ENCODE peak calls at places on chromosomes 13 and 19, in eight cellular contexts. F is brain microvascular endothelial cell, P is PC-9, Z is uterus, B is fibroblast of mammary gland, Y is dorsolateral prefrontal cortex, W is lower leg skin, M is BE2C. V is an unnamed sample.

GRCh38 chr19:3807131-3807480 is 20.9 kb upstream of the MATK start:
- DNase-seq in F (no peak), P (no peak), Z (no peak), B (no peak), Y (no peak), W (no peak), M (no peak), V (no peak)

GRCh38 chr19:18397242-18398202 is at the start of gene LRRC25:
- DNase-seq in F (no peak), P (no peak), Z (no peak), B (no peak), Y (no peak), W (no peak), M (peak), V (no peak)

GRCh38 chr13:113116871-113117271 is 5.7 kb upstream of the F10 start:
- DNase-seq in F (no peak), P (no peak), Z (no peak), B (no peak), Y (no peak), W (no peak), M (no peak), V (no peak)

GRCh38 chr19:17988161-17988560 is 19.8 kb upstream of the ARRDC2 start:
- DNase-seq in F (no peak), P (no peak), Z (no peak), B (no peak), Y (no peak), W (no peak), M (no peak), V (no peak)

GRCh38 chr13:85729296-85729695 is 69.9 kb downstream of the SLITRK6 start:
- DNase-seq in F (no peak), P (no peak), Z (no peak), B (no peak), Y (no peak), W (no peak), M (no peak), V (peak)

GRCh38 chr19:36939153-36939552 is 23.0 kb downstream of the ZNF568 start:
- DNase-seq in F (no peak), P (no peak), Z (no peak), B (peak), Y (no peak), W (no peak), M (no peak), V (no peak)

GRCh38 chr19:38653028-38653571 is 5.7 kb downstream of the ACTN4 start:
- DNase-seq in F (no peak), P (no peak), Z (no peak), B (peak), Y (no peak), W (no peak), M (no peak), V (peak)

GRCh38 chr13:67520886-67521285 is 290.8 kb upstream of the PCDH9 start:
- DNase-seq in F (no peak), P (no peak), Z (no peak), B (no peak), Y (no peak), W (no peak), M (no peak), V (no peak)

GRCh38 chr19:47550129-47550528 is 22.8 kb downstream of the ZNF541 start:
- DNase-seq in F (no peak), P (no peak), Z (no peak), B (no peak), Y (no peak), W (no peak), M (no peak), V (no peak)

GRCh38 chr19:7981199-7981598 is 24.2 kb downstream of the ELAVL1 start:
- DNase-seq in F (no peak), P (no peak), Z (no peak), B (no peak), Y (no peak), W (no peak), M (no peak), V (no peak)

GRCh38 chr19:55482128-55482961 is 2.6 kb upstream of the NAT14 start:
- DNase-seq in F (no peak), P (no peak), Z (no peak), B (no peak), Y (no peak), W (no peak), M (peak), V (no peak)

GRCh38 chr19:1449467-1450442 is at the start of gene APC2:
- DNase-seq in F (no peak), P (no peak), Z (no peak), B (no peak), Y (peak), W (no peak), M (peak), V (peak)

GRCh38 chr19:13914777-13915176 is 8.8 kb downstream of the CC2D1A start:
- DNase-seq in F (no peak), P (no peak), Z (no peak), B (no peak), Y (no peak), W (no peak), M (no peak), V (no peak)

GRCh38 chr13:33624253-33624652 is 193.7 kb upstream of the RFC3 start:
- DNase-seq in F (no peak), P (no peak), Z (no peak), B (no peak), Y (no peak), W (no peak), M (no peak), V (no peak)

GRCh38 chr19:36030264-36031148 is 2.2 kb downstream of the CLIP3 start:
- DNase-seq in F (no peak), P (no peak), Z (no peak), B (peak), Y (peak), W (no peak), M (no peak), V (no peak)

GRCh38 chr13:43270043-43270830 is 246.9 kb downstream of the DNAJC15 start:
- DNase-seq in F (no peak), P (peak), Z (no peak), B (no peak), Y (no peak), W (no peak), M (no peak), V (no peak)

GRCh38 chr13:52428295-52428694 is 22.1 kb downstream of the VPS36 start:
- DNase-seq in F (peak), P (peak), Z (no peak), B (no peak), Y (no peak), W (no peak), M (no peak), V (peak)

GRCh38 chr13:47831265-47831664 is 169.8 kb downstream of the SUCLA2 start:
- DNase-seq in F (no peak), P (no peak), Z (no peak), B (peak), Y (no peak), W (no peak), M (no peak), V (no peak)

GRCh38 chr13:50225188-50226155 is 210.2 kb downstream of the KCNRG start:
- DNase-seq in F (no peak), P (no peak), Z (no peak), B (peak), Y (no peak), W (no peak), M (no peak), V (no peak)

GRCh38 chr19:55460670-55461258 is 678 bp downstream of the ISOC2 start:
- DNase-seq in F (peak), P (peak), Z (peak), B (peak), Y (no peak), W (peak), M (peak), V (peak)

GRCh38 chr19:41709951-41710645 is 1.7 kb downstream of the CEACAM5 start:
- DNase-seq in F (no peak), P (no peak), Z (no peak), B (no peak), Y (no peak), W (no peak), M (no peak), V (no peak)

GRCh38 chr19:41707871-41708371 is 505 bp upstream of the CEACAM5 start:
- DNase-seq in F (no peak), P (no peak), Z (no peak), B (no peak), Y (no peak), W (no peak), M (no peak), V (no peak)

GRCh38 chr19:41706741-41707501 is 1.5 kb upstream of the CEACAM5 start:
- DNase-seq in F (no peak), P (peak), Z (peak), B (peak), Y (no peak), W (no peak), M (peak), V (no peak)

GRCh38 chr19:41707502-41707812 is 969 bp upstream of the CEACAM5 start:
- DNase-seq in F (no peak), P (no peak), Z (peak), B (no peak), Y (no peak), W (no peak), M (no peak), V (no peak)

GRCh38 chr19:41708481-41708880 is at the start of gene CEACAM5:
- DNase-seq in F (no peak), P (no peak), Z (no peak), B (no peak), Y (no peak), W (no peak), M (no peak), V (no peak)
- H3K4me3 ChIP-seq in F (no peak), P (no peak), Z (no peak), B (no peak), Y (no peak), W (no peak), M (no peak), V (no peak)

GRCh38 chr19:41376998-41377365 is 649 bp downstream of the TMEM91 start:
- DNase-seq in F (no peak), P (no peak), Z (no peak), B (peak), Y (no peak), W (no peak), M (no peak), V (no peak)

GRCh38 chr19:41373993-41374392 is 2.3 kb upstream of the TMEM91 start:
- DNase-seq in F (peak), P (no peak), Z (peak), B (peak), Y (peak), W (no peak), M (peak), V (peak)

GRCh38 chr19:41376241-41376997 is at the start of gene TMEM91:
- DNase-seq in F (peak), P (no peak), Z (peak), B (peak), Y (no peak), W (no peak), M (peak), V (no peak)

DNA sequence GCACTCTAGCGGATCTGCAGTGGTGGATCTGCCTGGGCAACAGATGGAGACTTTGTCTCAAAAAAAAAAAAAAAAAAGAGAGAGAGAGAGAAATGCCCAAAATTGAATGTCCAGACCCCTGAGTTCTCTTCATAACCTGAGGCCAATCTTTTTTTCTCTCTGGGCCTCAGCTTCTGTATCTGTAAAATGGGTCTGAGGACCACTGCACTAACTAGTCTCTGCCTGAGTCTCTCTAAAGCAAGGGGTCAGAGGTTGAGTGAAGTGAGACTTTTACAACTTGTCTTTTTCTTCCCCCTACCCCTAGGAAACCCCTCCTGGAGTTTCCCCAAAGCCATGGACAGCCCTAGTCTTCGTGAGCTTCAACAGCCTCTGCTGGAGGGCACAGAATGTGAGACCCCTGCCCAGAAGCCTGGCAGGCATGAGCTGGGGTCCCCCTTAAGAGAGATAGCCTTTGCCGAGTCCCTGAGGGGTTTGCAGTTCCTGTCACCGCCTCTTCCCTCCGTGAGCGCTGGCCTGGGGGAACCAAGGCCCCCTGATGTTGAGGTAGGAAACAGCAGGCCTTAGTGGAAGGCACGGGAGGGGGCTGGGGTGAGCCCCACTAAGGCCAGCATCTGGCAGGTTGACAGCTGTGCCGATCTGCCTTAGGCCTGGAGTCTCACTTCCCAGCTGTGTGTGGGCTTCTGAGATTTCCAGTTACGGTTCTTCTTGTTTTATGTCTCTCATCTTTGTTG is 1.8 kb downstream of the TMEM91 start:
- DNase-seq in F (no peak), P (no peak), Z (peak), B (no peak), Y (no peak), W (no peak), M (peak), V (no peak)
- TF ChIP-seq CTCF in F (peak), P (no peak), Z (no peak), B (peak), Y (no peak), W (no peak), M (peak), V (peak)

GRCh38 chr19:22527554-22527953 is 105.4 kb upstream of the ZNF98 start:
- DNase-seq in F (no peak), P (no peak), Z (no peak), B (no peak), Y (no peak), W (no peak), M (no peak), V (no peak)

GRCh38 chr19:22530042-22530441 is 104.1 kb upstream of the ZNF492 start:
- DNase-seq in F (no peak), P (no peak), Z (no peak), B (no peak), Y (no peak), W (no peak), M (no peak), V (no peak)

GRCh38 chr19:22528956-22529355 is 105.2 kb upstream of the ZNF492 start:
- DNase-seq in F (no peak), P (no peak), Z (no peak), B (no peak), Y (no peak), W (no peak), M (no peak), V (no peak)

GRCh38 chr19:22533761-22534160 is 100.4 kb upstream of the ZNF492 start:
- DNase-seq in F (no peak), P (no peak), Z (no peak), B (no peak), Y (no peak), W (no peak), M (no peak), V (no peak)

DNA sequence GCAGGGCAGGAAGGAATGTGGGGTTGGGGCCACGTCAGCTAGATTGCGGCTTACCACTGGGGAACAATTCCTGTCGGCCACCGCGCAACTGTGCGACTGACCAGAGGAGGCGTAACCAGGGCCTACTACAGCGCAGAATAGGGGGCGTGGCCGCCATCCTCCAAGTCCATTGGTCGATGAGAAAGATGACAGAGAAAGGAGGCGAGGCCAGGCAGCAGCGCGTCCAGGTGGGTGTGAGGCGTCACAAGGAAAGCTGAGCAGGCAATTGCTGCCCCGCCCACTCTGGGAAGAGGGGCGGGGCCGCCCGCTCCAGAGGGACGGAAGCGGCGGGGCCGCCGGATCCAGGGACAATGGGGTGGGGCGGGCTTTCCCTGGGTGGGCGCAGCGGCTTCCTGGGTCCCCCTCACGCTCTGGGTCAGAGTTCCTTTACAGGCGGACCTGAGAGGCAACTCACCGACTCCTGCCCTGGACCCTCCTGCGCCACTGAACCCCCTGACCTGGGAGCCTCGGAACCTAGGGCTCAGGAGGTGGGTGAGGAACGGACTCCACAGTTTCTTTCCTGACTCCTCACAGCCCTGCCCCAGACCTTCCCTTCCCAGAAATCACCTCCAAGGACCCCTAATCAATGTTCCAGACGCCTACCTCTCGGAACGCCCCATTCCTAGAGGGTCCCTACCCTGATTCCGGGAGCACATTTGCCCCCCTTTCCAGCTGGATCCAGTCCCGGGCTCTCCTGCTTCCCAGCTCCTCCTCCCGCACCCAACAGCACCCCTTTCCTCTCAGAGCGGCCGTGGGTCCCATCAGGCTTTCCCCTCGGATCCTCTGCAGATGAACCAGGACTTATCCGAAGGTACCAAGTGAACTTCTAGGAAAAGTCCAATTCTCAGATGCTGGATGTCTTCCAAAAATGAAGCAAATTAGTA is 101.5 kb upstream of the ZNF492 start:
- DNase-seq in F (no peak), P (no peak), Z (peak), B (no peak), Y (peak), W (peak), M (no peak), V (no peak)
- H3K4me3 ChIP-seq in F (no peak), P (no peak), Z (peak), B (no peak), Y (peak), W (no peak), M (no peak), V (no peak)

GRCh38 chr19:45774765-45775164 is 5.7 kb upstream of the SIX5 start:
- DNase-seq in F (no peak), P (no peak), Z (no peak), B (no peak), Y (no peak), W (no peak), M (no peak), V (no peak)
- TF ChIP-seq CTCF in F (peak), P (no peak), Z (no peak), B (no peak), Y (no peak), W (no peak), M (no peak), V (no peak)

DNA sequence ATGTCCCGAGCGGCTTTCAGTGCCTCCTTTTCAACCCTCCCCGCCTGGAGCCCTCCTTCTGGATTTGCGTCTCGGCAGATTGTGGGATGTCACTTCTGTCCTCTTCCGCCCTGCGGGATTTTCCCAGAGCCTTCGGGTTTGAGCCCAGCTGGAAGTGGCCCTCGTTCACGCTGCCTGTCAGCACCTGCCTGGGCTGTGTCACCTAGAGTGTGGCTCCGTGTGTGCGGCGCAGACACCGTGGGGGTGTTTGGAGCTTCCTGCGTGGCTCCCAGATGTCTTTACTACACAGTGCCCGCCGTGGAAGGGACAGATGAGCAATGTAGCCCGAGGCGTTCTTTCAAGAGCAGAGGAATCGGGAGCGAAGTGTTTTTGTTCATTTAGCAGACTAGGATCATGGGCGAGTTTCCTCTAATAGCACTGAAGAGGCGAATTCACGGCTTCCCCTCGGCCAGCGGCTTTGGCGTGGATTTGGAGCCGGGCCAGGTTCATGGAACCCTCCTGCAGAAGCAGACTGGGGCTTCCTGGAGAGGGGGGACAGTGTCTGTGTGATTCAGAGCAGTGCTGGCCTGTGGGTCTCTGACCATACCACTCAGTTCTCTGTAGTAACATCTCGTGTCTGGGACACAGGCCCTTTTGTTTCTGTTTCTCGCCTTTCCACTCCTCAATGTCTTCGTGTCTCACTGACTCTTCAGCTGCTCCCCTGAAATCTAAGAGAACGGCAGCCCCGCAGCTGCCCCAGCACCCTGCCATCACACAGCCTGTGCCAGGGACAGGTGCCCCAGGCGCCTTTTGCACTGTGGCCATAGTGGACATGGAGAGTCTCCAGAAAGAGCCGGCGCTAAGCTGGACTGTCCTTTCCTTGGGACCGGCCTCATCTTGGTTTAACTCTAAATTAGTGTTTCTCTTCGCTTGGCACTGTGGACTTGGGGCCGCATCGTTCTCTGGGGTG is 68.1 kb downstream of the KDM4B start:
- DNase-seq in F (peak), P (no peak), Z (peak), B (no peak), Y (peak), W (no peak), M (peak), V (peak)
- H3K4me3 ChIP-seq in F (peak), P (no peak), Z (no peak), B (no peak), Y (peak), W (no peak), M (peak), V (no peak)

GRCh38 chr19:30283556-30283955 is 88.6 kb upstream of the ZNF536 start:
- DNase-seq in F (no peak), P (no peak), Z (no peak), B (no peak), Y (no peak), W (no peak), M (no peak), V (no peak)

GRCh38 chr19:30280018-30280417 is 92.2 kb upstream of the ZNF536 start:
- DNase-seq in F (no peak), P (no peak), Z (no peak), B (no peak), Y (no peak), W (no peak), M (no peak), V (no peak)

GRCh38 chr19:30284885-30285284 is 87.3 kb upstream of the ZNF536 start:
- DNase-seq in F (no peak), P (no peak), Z (no peak), B (no peak), Y (no peak), W (no peak), M (no peak), V (no peak)

GRCh38 chr19:30284209-30284608 is 88.0 kb upstream of the ZNF536 start:
- DNase-seq in F (no peak), P (no peak), Z (no peak), B (no peak), Y (no peak), W (no peak), M (no peak), V (no peak)

DNA sequence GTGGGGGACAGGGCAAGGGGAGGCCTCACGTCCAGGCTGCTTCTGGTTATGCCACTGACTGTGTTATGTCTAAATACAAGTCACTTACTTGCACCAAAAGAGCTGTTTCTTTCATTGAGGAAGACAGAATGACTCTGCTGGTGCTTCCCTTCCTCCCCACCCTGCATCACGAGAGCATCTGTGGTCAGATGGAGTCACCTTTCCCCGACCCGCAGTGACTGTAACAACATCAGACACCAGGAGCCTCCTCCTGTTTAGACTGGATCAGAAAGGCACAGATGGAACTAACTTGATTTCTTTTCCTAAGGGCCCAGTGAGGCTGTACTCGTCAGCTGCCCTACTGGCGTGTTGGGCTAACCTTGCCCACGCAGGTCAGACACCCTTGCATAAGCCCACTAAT is 90.3 kb upstream of the ZNF536 start:
- DNase-seq in F (no peak), P (no peak), Z (no peak), B (no peak), Y (no peak), W (no peak), M (no peak), V (no peak)
- TF ChIP-seq CTCF in F (no peak), P (no peak), Z (no peak), B (no peak), Y (no peak), W (no peak), M (no peak), V (no peak)